ENCODE peak calls at places on chromosome 15, in seven cellular contexts. One of them, this sample, is unnamed.

GRCh38 chr15:39583586-39584265 is 2.8 kb downstream of the THBS1 start:
- DNase-seq in CD4-positive, alpha-beta T cell: no peak
- DNase-seq in fibroblast of mammary gland: peak
- DNase-seq in breast epithelium: no peak
- DNase-seq in AG04449: peak
- DNase-seq in type B pancreatic cell: no peak
- DNase-seq in cardiac fibroblast: peak
- DNase-seq in this sample: no peak

GRCh38 chr15:55234800-55235104 is 38.0 kb upstream of the RSL24D1 start:
- DNase-seq in AG04449: no peak
- DNase-seq in fibroblast of mammary gland: no peak
- DNase-seq in CD4-positive, alpha-beta T cell: no peak
- DNase-seq in breast epithelium: no peak
- DNase-seq in cardiac fibroblast: no peak
- DNase-seq in type B pancreatic cell: no peak
- DNase-seq in this sample: no peak

GRCh38 chr15:50187997-50188396 is 6.0 kb downstream of the SLC27A2 start:
- DNase-seq in cardiac fibroblast: no peak
- DNase-seq in type B pancreatic cell: no peak
- DNase-seq in CD4-positive, alpha-beta T cell: no peak
- DNase-seq in breast epithelium: no peak
- DNase-seq in AG04449: no peak
- DNase-seq in fibroblast of mammary gland: no peak
- DNase-seq in this sample: no peak

GRCh38 chr15:35545316-35545824 is 595 bp downstream of the DPH6 start:
- DNase-seq in AG04449: no peak
- DNase-seq in breast epithelium: no peak
- DNase-seq in cardiac fibroblast: peak
- DNase-seq in fibroblast of mammary gland: peak
- DNase-seq in type B pancreatic cell: no peak
- DNase-seq in CD4-positive, alpha-beta T cell: no peak
- DNase-seq in this sample: no peak

GRCh38 chr15:73946795-73947370 is 20.6 kb downstream of the LOXL1 start:
- DNase-seq in type B pancreatic cell: no peak
- DNase-seq in breast epithelium: no peak
- DNase-seq in CD4-positive, alpha-beta T cell: no peak
- DNase-seq in AG04449: no peak
- DNase-seq in fibroblast of mammary gland: no peak
- DNase-seq in cardiac fibroblast: no peak
- DNase-seq in this sample: no peak

GRCh38 chr15:74275957-74276356 is 39.8 kb downstream of the CCDC33 start:
- DNase-seq in AG04449: no peak
- DNase-seq in breast epithelium: no peak
- DNase-seq in CD4-positive, alpha-beta T cell: no peak
- DNase-seq in type B pancreatic cell: no peak
- DNase-seq in cardiac fibroblast: no peak
- DNase-seq in fibroblast of mammary gland: no peak
- DNase-seq in this sample: no peak

GRCh38 chr15:35519536-35520149 is 26.3 kb downstream of the DPH6 start:
- DNase-seq in fibroblast of mammary gland: peak
- DNase-seq in CD4-positive, alpha-beta T cell: no peak
- DNase-seq in cardiac fibroblast: peak
- DNase-seq in AG04449: peak
- DNase-seq in breast epithelium: no peak
- DNase-seq in type B pancreatic cell: no peak
- DNase-seq in this sample: no peak

GRCh38 chr15:31278544-31279220 is 48.0 kb upstream of the KLF13 start:
- DNase-seq in AG04449: no peak
- DNase-seq in breast epithelium: peak
- DNase-seq in type B pancreatic cell: peak
- DNase-seq in fibroblast of mammary gland: no peak
- DNase-seq in cardiac fibroblast: no peak
- DNase-seq in CD4-positive, alpha-beta T cell: no peak
- DNase-seq in this sample: peak

GRCh38 chr15:68646156-68646555 is 67.4 kb downstream of the CORO2B start:
- DNase-seq in fibroblast of mammary gland: no peak
- DNase-seq in CD4-positive, alpha-beta T cell: no peak
- DNase-seq in breast epithelium: peak
- DNase-seq in AG04449: no peak
- DNase-seq in type B pancreatic cell: no peak
- DNase-seq in cardiac fibroblast: no peak
- DNase-seq in this sample: no peak

DNA sequence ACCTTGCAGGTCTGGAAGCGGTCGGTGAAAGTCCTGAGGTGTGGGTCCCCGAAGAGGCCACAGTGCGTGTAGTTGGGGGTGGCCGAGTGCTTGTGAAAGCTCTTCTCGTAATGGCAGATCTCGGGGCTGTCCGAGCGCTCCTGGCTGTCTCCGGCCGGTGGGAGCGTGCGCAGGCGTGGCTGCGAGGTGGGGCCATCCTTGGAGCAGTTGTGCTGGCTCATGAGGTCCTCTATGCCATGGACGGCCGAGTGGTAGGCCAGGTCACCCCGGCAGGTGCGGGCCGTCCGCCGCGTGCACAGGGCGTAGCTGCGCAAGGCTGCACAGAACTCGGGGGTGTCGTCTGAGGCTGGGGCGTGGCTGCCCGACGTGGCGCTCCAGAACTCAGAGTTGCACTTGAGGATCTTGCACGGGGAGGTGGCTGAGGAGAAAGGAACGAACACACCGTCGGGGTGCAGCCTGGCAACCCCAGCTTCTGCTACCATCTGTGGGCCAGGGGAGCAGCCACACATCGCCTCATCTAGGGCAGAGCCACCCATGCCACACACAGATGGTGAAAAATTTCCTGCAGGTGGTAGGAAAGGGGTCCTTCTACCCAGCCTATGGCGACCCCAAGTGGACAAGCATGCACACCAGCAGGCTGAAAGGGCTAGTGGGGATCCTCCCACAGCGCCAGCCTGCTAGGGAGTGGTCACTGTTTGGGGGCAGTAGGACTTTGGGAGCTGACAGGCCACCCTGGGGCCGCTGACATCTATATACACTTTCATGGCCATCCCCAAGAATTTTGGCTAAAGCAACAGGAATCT is 36.7 kb downstream of the RGMA start:
- DNase-seq in AG04449: no peak
- DNase-seq in breast epithelium: no peak
- DNase-seq in cardiac fibroblast: no peak
- DNase-seq in fibroblast of mammary gland: no peak
- DNase-seq in type B pancreatic cell: no peak
- DNase-seq in CD4-positive, alpha-beta T cell: no peak
- DNase-seq in this sample: no peak
- TF ChIP-seq CTCF in AG04449: peak
- TF ChIP-seq CTCF in breast epithelium: no peak
- TF ChIP-seq CTCF in cardiac fibroblast: no peak
- TF ChIP-seq CTCF in fibroblast of mammary gland: no peak
- TF ChIP-seq CTCF in type B pancreatic cell: peak
- TF ChIP-seq CTCF in CD4-positive, alpha-beta T cell: peak
- TF ChIP-seq CTCF in this sample: no peak

GRCh38 chr15:89672221-89673161 is 6.7 kb downstream of the PLIN1 start:
- DNase-seq in AG04449: peak
- DNase-seq in breast epithelium: no peak
- DNase-seq in cardiac fibroblast: peak
- DNase-seq in CD4-positive, alpha-beta T cell: no peak
- DNase-seq in fibroblast of mammary gland: peak
- DNase-seq in type B pancreatic cell: no peak
- DNase-seq in this sample: no peak

GRCh38 chr15:89670985-89671560 is 8.1 kb downstream of the PLIN1 start:
- DNase-seq in AG04449: no peak
- DNase-seq in cardiac fibroblast: no peak
- DNase-seq in CD4-positive, alpha-beta T cell: no peak
- DNase-seq in type B pancreatic cell: no peak
- DNase-seq in breast epithelium: no peak
- DNase-seq in fibroblast of mammary gland: no peak
- DNase-seq in this sample: no peak

GRCh38 chr15:89671687-89672086 is 7.5 kb downstream of the PLIN1 start:
- DNase-seq in breast epithelium: no peak
- DNase-seq in type B pancreatic cell: no peak
- DNase-seq in fibroblast of mammary gland: no peak
- DNase-seq in CD4-positive, alpha-beta T cell: no peak
- DNase-seq in AG04449: no peak
- DNase-seq in cardiac fibroblast: no peak
- DNase-seq in this sample: no peak

GRCh38 chr15:89674526-89674925 is 4.6 kb downstream of the PLIN1 start:
- DNase-seq in cardiac fibroblast: no peak
- DNase-seq in CD4-positive, alpha-beta T cell: no peak
- DNase-seq in AG04449: no peak
- DNase-seq in type B pancreatic cell: no peak
- DNase-seq in breast epithelium: no peak
- DNase-seq in fibroblast of mammary gland: no peak
- DNase-seq in this sample: no peak

DNA sequence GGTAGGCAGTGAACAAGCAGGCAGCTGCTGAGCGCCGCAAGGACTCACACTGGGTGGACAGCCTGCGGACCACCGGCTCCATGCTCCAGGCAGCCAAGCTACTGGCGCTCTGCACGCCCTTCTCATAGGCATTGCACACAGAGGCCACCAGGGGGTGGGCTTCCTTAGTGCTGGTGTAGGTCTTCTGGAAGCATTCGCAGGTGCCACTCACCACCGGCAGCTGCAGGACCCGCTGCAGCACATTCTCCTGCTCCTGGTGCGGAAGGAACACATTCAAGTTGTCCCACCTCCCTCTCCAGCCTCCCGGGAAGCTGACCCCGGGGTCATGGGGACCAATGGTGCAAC is 6.0 kb downstream of the PLIN1 start:
- DNase-seq in breast epithelium: no peak
- DNase-seq in fibroblast of mammary gland: no peak
- DNase-seq in CD4-positive, alpha-beta T cell: no peak
- DNase-seq in AG04449: no peak
- DNase-seq in cardiac fibroblast: peak
- DNase-seq in type B pancreatic cell: no peak
- DNase-seq in this sample: no peak
- TF ChIP-seq CTCF in breast epithelium: no peak
- TF ChIP-seq CTCF in fibroblast of mammary gland: peak
- TF ChIP-seq CTCF in CD4-positive, alpha-beta T cell: no peak
- TF ChIP-seq CTCF in AG04449: peak
- TF ChIP-seq CTCF in cardiac fibroblast: peak
- TF ChIP-seq CTCF in type B pancreatic cell: peak
- TF ChIP-seq CTCF in this sample: no peak

DNA sequence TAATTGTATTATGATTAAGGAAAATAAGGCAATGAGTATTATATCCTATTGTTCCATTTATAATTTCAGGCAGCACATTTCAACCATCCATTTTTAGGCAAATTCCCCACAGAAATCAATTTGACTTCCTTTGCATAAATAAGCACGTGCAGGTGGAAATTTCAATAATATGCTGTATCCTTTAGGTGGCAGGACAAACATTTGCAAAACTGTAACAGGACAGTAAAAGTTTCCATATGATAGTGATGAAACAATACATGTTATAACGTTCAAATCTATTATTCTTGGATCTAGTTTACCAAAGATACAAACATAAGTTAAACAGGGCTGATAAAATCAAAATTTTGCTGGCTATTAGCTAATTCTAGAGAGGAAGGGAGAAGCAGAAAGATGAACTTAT is 8.5 kb downstream of the UACA start:
- DNase-seq in AG04449: no peak
- DNase-seq in breast epithelium: no peak
- DNase-seq in fibroblast of mammary gland: no peak
- DNase-seq in CD4-positive, alpha-beta T cell: no peak
- DNase-seq in cardiac fibroblast: no peak
- DNase-seq in type B pancreatic cell: no peak
- DNase-seq in this sample: no peak
- TF ChIP-seq CTCF in AG04449: no peak
- TF ChIP-seq CTCF in breast epithelium: no peak
- TF ChIP-seq CTCF in fibroblast of mammary gland: peak
- TF ChIP-seq CTCF in CD4-positive, alpha-beta T cell: no peak
- TF ChIP-seq CTCF in cardiac fibroblast: no peak
- TF ChIP-seq CTCF in type B pancreatic cell: no peak
- TF ChIP-seq CTCF in this sample: no peak

GRCh38 chr15:88335074-88335473 is 78.5 kb upstream of the NTRK3 start:
- DNase-seq in fibroblast of mammary gland: no peak
- DNase-seq in breast epithelium: no peak
- DNase-seq in AG04449: no peak
- DNase-seq in CD4-positive, alpha-beta T cell: no peak
- DNase-seq in type B pancreatic cell: no peak
- DNase-seq in cardiac fibroblast: no peak
- DNase-seq in this sample: no peak

GRCh38 chr15:88341653-88342052 is 85.1 kb upstream of the NTRK3 start:
- DNase-seq in CD4-positive, alpha-beta T cell: no peak
- DNase-seq in fibroblast of mammary gland: no peak
- DNase-seq in AG04449: no peak
- DNase-seq in cardiac fibroblast: no peak
- DNase-seq in breast epithelium: no peak
- DNase-seq in type B pancreatic cell: no peak
- DNase-seq in this sample: no peak

GRCh38 chr15:88342666-88343065 is 86.1 kb upstream of the NTRK3 start:
- DNase-seq in fibroblast of mammary gland: no peak
- DNase-seq in AG04449: no peak
- DNase-seq in CD4-positive, alpha-beta T cell: no peak
- DNase-seq in breast epithelium: no peak
- DNase-seq in type B pancreatic cell: no peak
- DNase-seq in cardiac fibroblast: no peak
- DNase-seq in this sample: no peak

GRCh38 chr15:88334436-88334835 is 77.9 kb upstream of the NTRK3 start:
- DNase-seq in cardiac fibroblast: peak
- DNase-seq in AG04449: peak
- DNase-seq in fibroblast of mammary gland: no peak
- DNase-seq in type B pancreatic cell: no peak
- DNase-seq in CD4-positive, alpha-beta T cell: no peak
- DNase-seq in breast epithelium: no peak
- DNase-seq in this sample: no peak

GRCh38 chr15:88337993-88338392 is 81.5 kb upstream of the NTRK3 start:
- DNase-seq in CD4-positive, alpha-beta T cell: no peak
- DNase-seq in AG04449: no peak
- DNase-seq in fibroblast of mammary gland: no peak
- DNase-seq in type B pancreatic cell: no peak
- DNase-seq in cardiac fibroblast: no peak
- DNase-seq in breast epithelium: no peak
- DNase-seq in this sample: no peak
- TF ChIP-seq CTCF in CD4-positive, alpha-beta T cell: no peak
- TF ChIP-seq CTCF in AG04449: peak
- TF ChIP-seq CTCF in fibroblast of mammary gland: no peak
- TF ChIP-seq CTCF in type B pancreatic cell: no peak
- TF ChIP-seq CTCF in cardiac fibroblast: no peak
- TF ChIP-seq CTCF in breast epithelium: no peak
- TF ChIP-seq CTCF in this sample: no peak

GRCh38 chr15:76905013-76905839 is at the start of gene SCAPER:
- DNase-seq in type B pancreatic cell: peak
- DNase-seq in CD4-positive, alpha-beta T cell: peak
- DNase-seq in cardiac fibroblast: peak
- DNase-seq in AG04449: no peak
- DNase-seq in fibroblast of mammary gland: peak
- DNase-seq in breast epithelium: peak
- DNase-seq in this sample: peak

GRCh38 chr15:76901965-76902364 is 3.2 kb downstream of the SCAPER start:
- DNase-seq in breast epithelium: no peak
- DNase-seq in AG04449: no peak
- DNase-seq in cardiac fibroblast: no peak
- DNase-seq in fibroblast of mammary gland: no peak
- DNase-seq in CD4-positive, alpha-beta T cell: no peak
- DNase-seq in type B pancreatic cell: no peak
- DNase-seq in this sample: no peak

GRCh38 chr15:76905855-76906254 is 715 bp upstream of the SCAPER start:
- DNase-seq in AG04449: no peak
- DNase-seq in breast epithelium: no peak
- DNase-seq in fibroblast of mammary gland: peak
- DNase-seq in CD4-positive, alpha-beta T cell: no peak
- DNase-seq in cardiac fibroblast: no peak
- DNase-seq in type B pancreatic cell: no peak
- DNase-seq in this sample: no peak

GRCh38 chr15:76904461-76905012 is 603 bp downstream of the SCAPER start:
- DNase-seq in cardiac fibroblast: peak
- DNase-seq in AG04449: no peak
- DNase-seq in breast epithelium: no peak
- DNase-seq in fibroblast of mammary gland: peak
- DNase-seq in type B pancreatic cell: peak
- DNase-seq in CD4-positive, alpha-beta T cell: peak
- DNase-seq in this sample: no peak

GRCh38 chr15:76903251-76903681 is 1.9 kb downstream of the SCAPER start:
- DNase-seq in type B pancreatic cell: no peak
- DNase-seq in fibroblast of mammary gland: peak
- DNase-seq in CD4-positive, alpha-beta T cell: no peak
- DNase-seq in cardiac fibroblast: peak
- DNase-seq in AG04449: no peak
- DNase-seq in breast epithelium: no peak
- DNase-seq in this sample: no peak
- TF ChIP-seq CTCF in type B pancreatic cell: no peak
- TF ChIP-seq CTCF in fibroblast of mammary gland: peak
- TF ChIP-seq CTCF in CD4-positive, alpha-beta T cell: peak
- TF ChIP-seq CTCF in cardiac fibroblast: peak
- TF ChIP-seq CTCF in AG04449: peak
- TF ChIP-seq CTCF in breast epithelium: no peak
- TF ChIP-seq CTCF in this sample: no peak